ENCODE peak calls at places on chromosomes 13 and 19, in five cellular contexts. J is upper lobe of right lung, B is uterus, W is suprapubic skin, I is breast epithelium. F is an unnamed sample. For H3K4me1 and H3K9me3, the result is how much of the 10 kb centered on the place peaks cover.

GRCh38 chr19:2273356-2274184 is 8.4 kb downstream of the PEAK3 start:
- DNase-seq in B (peak), W (peak), J (peak), I (no peak), F (peak)

GRCh38 chr13:46668302-46668720 is 115.3 kb downstream of the LRCH1 start:
- DNase-seq in J (no peak), I (no peak), B (peak), W (no peak), F (peak)

GRCh38 chr13:110576736-110577476 is 15.4 kb upstream of the RAB20 start:
- DNase-seq in W (no peak), J (peak), B (no peak), I (no peak), F (no peak)

GRCh38 chr19:45496349-45496953 is 396 bp downstream of the RTN2 start:
- DNase-seq in B (peak), W (peak), I (no peak), J (peak), F (no peak)

GRCh38 chr13:42750858-42751257 is 30.5 kb upstream of the FAM216B start:
- DNase-seq in I (no peak), J (no peak), B (no peak), W (no peak), F (no peak)

GRCh38 chr13:69374036-69374435 is 733.6 kb upstream of the ATXN8OS start:
- DNase-seq in J (no peak), I (no peak), W (no peak), B (no peak), F (no peak)

GRCh38 chr13:33228645-33229445 is 56.7 kb downstream of the STARD13 start:
- DNase-seq in W (no peak), J (no peak), I (no peak), B (no peak), F (peak)

GRCh38 chr19:17289489-17289888 is 7.8 kb downstream of the ANKLE1 start:
- DNase-seq in W (no peak), B (peak), I (no peak), J (peak), F (peak)

GRCh38 chr19:8481191-8481590 is 21.2 kb downstream of the PRAM1 start:
- DNase-seq in W (peak), B (no peak), J (no peak), I (no peak), F (no peak)

GRCh38 chr13:93875527-93875926 is 604.0 kb downstream of the DCT start:
- DNase-seq in B (no peak), I (no peak), J (no peak), W (no peak), F (no peak)

GRCh38 chr19:1062387-1063029 is 4.5 kb upstream of the ARHGAP45 start:
- DNase-seq in W (no peak), B (no peak), J (no peak), I (no peak), F (no peak)

GRCh38 chr19:10306327-10306726 is 3.3 kb downstream of the ZGLP1 start:
- DNase-seq in W (no peak), J (no peak), I (no peak), B (no peak), F (no peak)

GRCh38 chr13:61466280-61466679 is 50.6 kb upstream of the PCDH20 start:
- DNase-seq in I (no peak), B (no peak), W (no peak), J (no peak), F (no peak)

GRCh38 chr19:49442354-49442753 is 1.0 kb upstream of the SLC17A7 start:
- DNase-seq in W (peak), J (no peak), I (peak), B (peak), F (no peak)

GRCh38 chr13:49265822-49266221 is 18.1 kb downstream of the CDADC1 start:
- DNase-seq in J (no peak), B (no peak), I (no peak), W (no peak), F (no peak)

GRCh38 chr19:35868172-35868822 is at the start of gene APLP1:
- DNase-seq in W (no peak), I (peak), J (peak), B (peak), F (peak)

GRCh38 chr19:18502633-18503294 is 19.1 kb downstream of the ELL start:
- DNase-seq in B (no peak), I (peak), J (no peak), W (peak), F (no peak)

GRCh38 chr19:41554902-41555301 is 21.1 kb upstream of the CEACAM21 start:
- DNase-seq in I (no peak), J (no peak), B (no peak), W (no peak), F (no peak)

GRCh38 chr19:33476151-33476707 is 45.4 kb downstream of the PEPD start:
- DNase-seq in B (no peak), W (no peak), J (peak), I (no peak), F (no peak)

GRCh38 chr19:1051791-1052190 is 11.9 kb downstream of the ABCA7 start:
- DNase-seq in I (no peak), J (no peak), B (no peak), W (no peak), F (no peak)

DNA sequence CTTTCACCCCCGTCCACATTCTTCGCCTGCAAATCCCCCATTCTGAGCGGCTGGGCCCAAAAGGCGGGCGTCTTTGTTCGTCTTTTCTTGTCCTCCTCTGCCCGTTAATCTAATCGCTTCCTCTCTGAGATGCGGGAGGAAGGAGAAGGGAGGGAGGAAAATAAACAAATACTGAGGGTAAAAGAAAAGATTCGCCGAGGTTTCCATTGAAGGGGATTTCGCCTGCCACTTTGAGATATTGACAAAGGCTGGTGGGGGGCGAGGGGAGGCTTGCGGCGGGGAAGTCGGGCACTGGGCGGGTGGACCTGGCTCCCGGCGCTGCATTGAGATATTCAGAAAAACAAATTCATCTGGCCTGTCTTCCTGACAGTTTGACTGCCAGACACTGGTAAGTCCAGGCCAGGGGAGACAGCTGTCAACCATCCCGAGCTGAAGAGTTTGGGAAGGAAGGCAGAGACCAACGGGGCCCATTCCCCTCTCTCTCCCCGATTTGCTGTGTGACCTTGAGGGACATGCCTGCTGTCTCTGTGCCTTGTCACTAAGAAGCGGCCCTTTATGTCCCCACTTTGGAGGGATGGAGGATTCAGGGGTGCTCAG is 37.7 kb downstream of the ZNRF4 start:
- DNase-seq in B (no peak), W (no peak), J (no peak), I (no peak), F (no peak)
- H3K4me3 ChIP-seq in B (no peak), W (no peak), J (no peak), I (no peak), F (no peak)

DNA sequence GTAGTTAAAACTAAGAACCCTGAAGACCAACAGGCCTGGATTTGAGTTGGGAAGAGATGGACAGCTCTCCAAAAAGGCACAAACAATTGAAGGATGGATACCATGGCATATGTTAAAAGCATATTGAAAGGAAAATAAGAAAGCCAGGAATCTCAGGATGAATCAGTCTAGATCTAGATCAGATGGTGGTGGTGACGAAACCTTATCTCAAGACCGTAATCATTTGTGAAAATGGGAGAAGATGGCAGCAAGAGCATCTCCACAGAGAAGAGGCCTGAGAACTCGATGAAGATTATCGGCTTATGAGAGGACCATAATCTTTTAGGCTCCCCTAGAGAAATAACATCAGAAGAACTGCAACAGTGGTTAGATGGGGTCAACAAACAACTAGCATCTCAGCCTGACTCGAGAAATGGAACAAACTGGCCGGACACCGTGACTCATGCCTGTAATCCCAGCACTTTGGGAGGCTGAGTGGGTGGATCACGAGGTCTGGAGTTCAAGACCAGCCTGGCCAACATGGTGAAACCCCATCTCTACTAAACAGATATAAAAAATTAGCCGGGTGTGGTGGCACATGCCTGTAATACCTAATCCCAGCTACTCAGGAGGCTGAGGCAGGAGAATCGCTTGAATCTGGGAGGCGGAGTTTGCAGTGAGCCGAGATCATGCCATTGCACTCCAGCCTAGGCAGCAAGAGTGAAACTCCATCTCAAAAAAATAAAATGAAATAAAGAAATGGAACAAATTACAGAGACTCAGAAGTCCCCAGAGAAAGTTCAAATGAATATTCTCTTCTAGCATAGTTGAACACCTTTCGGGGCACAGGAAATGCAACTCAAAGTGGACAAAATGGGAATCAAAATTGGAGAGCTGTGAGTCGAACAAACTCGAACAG is 47.6 kb downstream of the FOXO1 start:
- DNase-seq in J (no peak), I (no peak), B (no peak), W (no peak), F (no peak)
- H3K4me1 ChIP-seq in J (under half), I (under half), B (under half), W (under half), F (under half)

GRCh38 chr19:11982526-11982925 is 17.7 kb downstream of the ZNF763 start:
- DNase-seq in I (no peak), W (no peak), J (no peak), B (no peak), F (no peak)
- H3K9me3 ChIP-seq in I (under half), W (under half), J (under half), B (under half), F (under half)

GRCh38 chr13:78609464-78610205 is 6.3 kb upstream of the POU4F1 start:
- DNase-seq in J (no peak), B (peak), W (no peak), I (no peak), F (no peak)

GRCh38 chr13:78608254-78608704 is 4.9 kb upstream of the POU4F1 start:
- DNase-seq in J (no peak), I (no peak), W (no peak), B (no peak), F (no peak)

GRCh38 chr13:78608705-78609463 is 5.5 kb upstream of the POU4F1 start:
- DNase-seq in W (no peak), J (no peak), I (no peak), B (no peak), F (no peak)

GRCh38 chr13:78611040-78611439 is 7.7 kb upstream of the POU4F1 start:
- DNase-seq in I (no peak), B (no peak), W (no peak), J (no peak), F (no peak)

DNA sequence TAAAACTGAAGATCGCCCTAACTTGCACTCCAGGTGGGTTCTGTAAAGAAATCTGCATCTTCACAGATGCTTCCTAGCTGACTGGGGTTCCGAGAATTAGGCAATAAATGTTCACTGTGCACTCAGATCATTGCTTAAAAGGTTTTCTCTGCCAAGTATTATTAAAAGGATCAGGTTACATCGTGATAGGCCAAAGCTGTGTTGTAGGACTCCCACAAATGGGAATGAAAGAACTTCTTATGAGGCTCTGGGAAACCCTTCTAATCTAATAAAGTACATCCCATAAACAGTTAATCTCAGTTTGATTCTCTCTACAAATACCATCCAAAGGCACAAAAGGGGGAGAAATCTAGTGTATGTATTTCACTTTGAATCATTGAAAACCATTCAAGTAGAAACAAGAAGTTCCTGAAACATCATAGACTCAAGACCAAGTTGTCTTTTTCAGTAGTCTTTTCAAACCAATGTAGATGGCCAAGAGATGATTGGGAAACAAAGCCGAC is 7.1 kb upstream of the POU4F1 start:
- DNase-seq in I (no peak), B (no peak), W (no peak), J (no peak), F (no peak)
- H3K4me3 ChIP-seq in I (no peak), B (no peak), W (no peak), J (no peak), F (no peak)

GRCh38 chr13:28463481-28463880 is 31.4 kb downstream of the FLT1 start:
- DNase-seq in I (no peak), B (no peak), J (no peak), W (no peak), F (no peak)
- H3K4me1 ChIP-seq in I (under half), B (under half), J (under half), W (under half), F (under half)

DNA sequence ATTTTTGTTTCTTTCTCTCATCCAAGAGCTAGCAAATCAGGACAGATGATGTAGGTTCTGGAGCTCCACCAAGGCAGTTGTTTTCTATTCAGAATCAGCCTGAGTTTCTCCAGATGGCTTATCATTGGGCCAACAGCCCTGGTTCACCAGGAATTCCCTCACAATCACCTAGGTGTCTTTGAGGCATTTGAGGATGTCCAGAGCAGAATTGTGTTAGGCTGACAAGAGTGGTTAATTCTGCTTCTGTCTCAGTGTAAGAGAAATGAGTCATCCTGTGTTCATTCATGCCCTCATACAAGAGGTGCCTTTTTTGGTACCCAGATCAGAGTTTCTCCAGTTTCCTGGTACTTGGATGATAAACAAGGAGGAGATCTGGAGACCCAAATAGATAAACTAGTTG is 12.9 kb downstream of the ZNF486 start:
- DNase-seq in B (no peak), I (no peak), J (no peak), W (no peak), F (no peak)
- H3K9me3 ChIP-seq in B (under half), I (under half), J (under half), W (under half), F (under half)

DNA sequence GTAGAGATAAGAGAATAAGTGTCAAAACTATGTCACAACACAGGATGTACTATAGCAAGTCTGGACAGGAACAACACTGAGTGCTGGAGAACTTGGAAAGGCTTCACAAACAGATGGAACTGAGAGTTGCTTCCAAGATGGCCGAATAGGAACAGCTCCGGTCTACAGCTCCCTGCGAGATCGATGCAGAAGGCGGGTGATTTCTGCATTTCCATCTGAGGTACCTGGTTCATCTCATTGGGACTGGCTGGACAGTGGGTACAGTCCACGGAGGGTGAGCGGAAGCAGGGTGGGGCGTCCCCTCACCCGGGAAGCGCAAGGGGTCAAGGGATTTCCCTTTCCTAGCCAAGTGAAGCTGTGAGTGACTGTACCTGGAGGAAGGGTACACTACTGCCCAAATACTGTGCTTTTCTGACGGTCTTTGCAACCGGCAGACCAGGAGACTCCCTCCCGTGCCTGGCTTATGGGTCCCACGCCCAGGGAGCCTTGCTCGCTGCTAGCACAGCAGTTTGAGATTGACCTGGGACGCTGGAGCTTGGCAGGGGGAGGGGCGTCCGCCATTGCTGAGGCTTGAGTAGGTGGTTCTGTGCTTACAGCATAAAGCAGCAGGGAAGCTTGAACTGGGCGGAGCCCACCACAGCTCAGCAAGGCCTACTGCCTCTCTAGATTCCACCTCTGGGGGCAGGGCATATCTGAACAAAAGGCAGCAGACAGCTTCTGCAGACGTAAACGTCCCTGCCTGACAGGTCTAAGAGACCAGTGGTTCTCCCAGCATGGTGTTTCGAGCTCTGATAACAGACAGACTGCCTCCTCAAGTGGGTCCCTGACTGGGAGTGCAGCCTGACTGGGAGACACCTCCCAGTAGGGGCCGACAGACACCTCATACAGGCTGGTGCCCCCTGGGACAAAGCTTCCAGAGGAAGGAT is 46.0 kb downstream of the USP12 start:
- DNase-seq in B (no peak), J (no peak), I (no peak), W (no peak), F (peak)
- H3K4me3 ChIP-seq in B (no peak), J (no peak), I (no peak), W (peak), F (no peak)